ENCODE peak calls at places on chromosomes 11 and 22, in eight cellular contexts. M is cardiac muscle cell; Y is colonic mucosa; P is CD8-positive, alpha-beta T cell; X is tibial artery; B is A673; Q is H9; T is lower lobe of right lung. N is an unnamed sample.

GRCh38 chr22:39204216-39204615 is 40.6 kb downstream of the PDGFB start:
- DNase-seq in Y (no peak), T (peak; percentile 35), M (no peak), Q (peak; percentile 15), P (no peak), B (no peak), X (no peak), N (no peak)

GRCh38 chr11:95296621-95297025 is 65.6 kb upstream of the SESN3 start:
- DNase-seq in Y (no peak), P (no peak), Q (no peak), X (no peak), B (no peak), T (no peak), M (no peak), N (no peak)

GRCh38 chr22:41758231-41758630 is 42.2 kb upstream of the CCDC134 start:
- DNase-seq in X (no peak), B (no peak), Y (no peak), Q (no peak), T (no peak), P (no peak), M (no peak), N (no peak)

GRCh38 chr22:42084874-42085273 is 5.4 kb downstream of the SMDT1 start:
- DNase-seq in X (no peak), M (no peak), Q (no peak), P (no peak), T (no peak), B (no peak), Y (no peak), N (no peak)

GRCh38 chr22:42922374-42923177 is 65.5 kb upstream of the ARFGAP3 start:
- DNase-seq in B (no peak), X (no peak), Y (no peak), M (no peak), T (peak; percentile 57), Q (no peak), P (no peak), N (no peak)

GRCh38 chr22:45638834-45639746 is 32.5 kb upstream of the ATXN10 start:
- DNase-seq in Y (peak; percentile 63), T (peak; percentile 75), M (no peak), X (peak; percentile 73), Q (no peak), B (no peak), P (no peak), N (peak; percentile 75)

GRCh38 chr22:37060801-37061610 is 9.5 kb downstream of the KCTD17 start:
- DNase-seq in Q (no peak), T (no peak), X (no peak), M (no peak), B (no peak), Y (no peak), P (no peak), N (no peak)

GRCh38 chr11:18171377-18172000 is 1.1 kb upstream of the MRGPRX4 start:
- DNase-seq in Q (peak; percentile 56), P (no peak), B (peak; percentile 10), X (no peak), M (peak; percentile 59), T (no peak), Y (no peak), N (peak; percentile 25)

GRCh38 chr22:40397436-40397835 is 27.0 kb downstream of the SGSM3 start:
- DNase-seq in X (no peak), B (peak; percentile 92), T (peak; percentile 13), Q (no peak), P (no peak), M (no peak), Y (no peak), N (no peak)

GRCh38 chr22:16949561-16949960 is 58.5 kb downstream of the GAB4 start:
- DNase-seq in P (no peak), B (no peak), Y (no peak), M (no peak), Q (no peak), X (no peak), T (no peak), N (no peak)

GRCh38 chr11:22656128-22656527 is 10.3 kb upstream of the GAS2 start:
- DNase-seq in T (no peak), Y (no peak), M (no peak), B (peak; percentile 62), X (no peak), Q (no peak), P (no peak), N (no peak)

GRCh38 chr11:106076421-106076922 is 675 bp downstream of the KBTBD3 start:
- DNase-seq in X (no peak), Y (peak; percentile 30), Q (no peak), P (peak; percentile 16), B (no peak), T (no peak), M (peak; percentile 34), N (peak; percentile 1)

GRCh38 chr22:18000441-18001039 is 23.8 kb downstream of the MICAL3 start:
- DNase-seq in Y (peak; percentile 39), B (peak; percentile 41), Q (no peak), X (no peak), T (no peak), M (peak; percentile 46), P (peak; percentile 15), N (no peak)

GRCh38 chr11:131661137-131661536 is 290.7 kb downstream of the NTM start:
- DNase-seq in B (no peak), M (no peak), X (no peak), Y (no peak), P (no peak), Q (no peak), T (no peak), N (no peak)

GRCh38 chr11:114053406-114053805 is 6.1 kb upstream of the ZBTB16 start:
- DNase-seq in Y (no peak), Q (no peak), B (no peak), X (no peak), P (no peak), T (no peak), M (no peak), N (no peak)

GRCh38 chr22:42699281-42699681 is 21.4 kb downstream of the A4GALT start:
- DNase-seq in M (peak; percentile 35), Y (no peak), T (no peak), P (no peak), Q (no peak), B (no peak), X (no peak), N (no peak)

GRCh38 chr11:36619502-36619901 is 21.5 kb upstream of the RAG2 start:
- DNase-seq in M (peak; percentile 12), T (no peak), B (peak; percentile 49), X (no peak), P (no peak), Q (no peak), Y (no peak), N (no peak)

GRCh38 chr11:61162092-61162935 is 1.1 kb upstream of the VPS37C start:
- DNase-seq in M (peak; percentile 40), Q (no peak), Y (no peak), B (peak; percentile 65), X (no peak), P (no peak), T (no peak), N (peak; percentile 66)

DNA sequence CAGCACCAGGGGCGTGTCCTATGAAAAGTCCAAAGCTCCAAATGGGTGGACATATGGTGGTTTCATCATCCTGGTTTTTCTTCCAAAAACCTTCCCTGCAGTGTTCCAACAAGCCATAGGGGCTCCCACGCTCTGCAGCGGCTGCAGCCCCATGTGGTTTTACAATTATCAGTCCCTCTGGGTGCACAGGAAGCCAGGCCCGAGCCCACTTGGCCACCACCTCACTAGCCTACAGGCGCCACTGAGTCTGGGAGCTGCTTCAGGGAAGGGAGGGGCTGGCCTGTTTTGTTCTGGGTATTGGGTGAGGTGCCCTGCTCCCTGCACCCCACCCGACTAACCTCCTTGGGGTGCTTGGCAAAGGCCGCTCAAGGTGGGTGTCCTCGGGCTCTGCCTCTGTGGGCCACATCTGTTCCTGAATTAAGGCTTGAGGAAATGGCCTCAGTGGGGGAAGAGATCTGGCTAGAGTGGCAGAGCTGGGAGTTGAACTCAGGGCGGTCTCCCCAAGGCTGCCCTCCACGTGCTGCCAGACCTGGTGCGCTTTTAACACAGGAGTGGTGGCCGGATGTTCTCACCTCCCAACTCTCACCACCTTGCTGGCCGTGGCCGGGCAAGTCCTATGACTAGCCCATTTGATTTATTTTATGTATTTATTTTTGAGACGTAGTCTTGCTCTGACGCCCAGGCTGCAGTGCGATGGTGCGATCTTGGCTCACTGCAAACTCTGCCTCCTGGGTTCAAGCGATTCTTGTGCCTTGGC is 5.3 kb upstream of the CDC42BPG start:
- DNase-seq in M (no peak), T (no peak), Y (no peak), B (no peak), P (no peak), Q (no peak), X (no peak), N (no peak)
- H3K27ac ChIP-seq in M (no peak overlapping the region), T (peak overlapping the region; percentile 34), Y (no peak overlapping the region), B (no peak overlapping the region), P (no peak overlapping the region), Q (no peak overlapping the region), X (peak overlapping the region; percentile 97), N (peak overlapping the region; percentile 99)

GRCh38 chr11:64644348-64645242 is 53.6 kb downstream of the SLC22A12 start:
- DNase-seq in X (no peak), B (no peak), M (no peak), Y (no peak), Q (peak; percentile 58), P (no peak), T (no peak), N (no peak)
- TF ChIP-seq CTCF in X (no peak), B (peak; percentile 24), M (peak; percentile 15), Y (no peak), Q (peak; percentile 55), P (no peak), T (no peak), N (no peak)

DNA sequence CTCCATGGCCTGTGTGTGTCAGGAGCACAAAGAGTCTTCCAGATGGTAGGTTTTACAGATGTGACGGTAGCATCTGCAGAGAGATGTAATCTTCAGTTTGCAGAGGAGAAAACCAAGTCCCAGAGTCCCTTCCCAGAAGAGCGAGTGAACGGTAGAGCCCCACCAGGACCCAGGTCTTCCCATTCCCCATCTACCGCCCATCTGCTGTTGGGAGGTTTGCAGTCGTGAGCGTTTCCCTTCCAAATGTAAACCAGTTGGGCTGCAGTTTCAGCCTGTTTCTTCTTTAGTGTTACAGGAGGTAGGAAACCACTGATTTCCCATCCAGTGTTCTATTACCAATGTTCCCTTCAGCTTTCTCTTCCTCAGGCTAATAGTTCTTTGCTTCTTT is 24.0 kb downstream of the PANX1 start:
- DNase-seq in P (no peak), X (no peak), T (no peak), Q (no peak), Y (no peak), B (no peak), M (no peak), N (no peak)
- H3K27ac ChIP-seq in P (no peak overlapping the region), X (peak overlapping the region; percentile 50), T (no peak overlapping the region), Q (no peak overlapping the region), Y (no peak overlapping the region), B (no peak overlapping the region), M (no peak overlapping the region), N (peak overlapping the region; percentile 77)

DNA sequence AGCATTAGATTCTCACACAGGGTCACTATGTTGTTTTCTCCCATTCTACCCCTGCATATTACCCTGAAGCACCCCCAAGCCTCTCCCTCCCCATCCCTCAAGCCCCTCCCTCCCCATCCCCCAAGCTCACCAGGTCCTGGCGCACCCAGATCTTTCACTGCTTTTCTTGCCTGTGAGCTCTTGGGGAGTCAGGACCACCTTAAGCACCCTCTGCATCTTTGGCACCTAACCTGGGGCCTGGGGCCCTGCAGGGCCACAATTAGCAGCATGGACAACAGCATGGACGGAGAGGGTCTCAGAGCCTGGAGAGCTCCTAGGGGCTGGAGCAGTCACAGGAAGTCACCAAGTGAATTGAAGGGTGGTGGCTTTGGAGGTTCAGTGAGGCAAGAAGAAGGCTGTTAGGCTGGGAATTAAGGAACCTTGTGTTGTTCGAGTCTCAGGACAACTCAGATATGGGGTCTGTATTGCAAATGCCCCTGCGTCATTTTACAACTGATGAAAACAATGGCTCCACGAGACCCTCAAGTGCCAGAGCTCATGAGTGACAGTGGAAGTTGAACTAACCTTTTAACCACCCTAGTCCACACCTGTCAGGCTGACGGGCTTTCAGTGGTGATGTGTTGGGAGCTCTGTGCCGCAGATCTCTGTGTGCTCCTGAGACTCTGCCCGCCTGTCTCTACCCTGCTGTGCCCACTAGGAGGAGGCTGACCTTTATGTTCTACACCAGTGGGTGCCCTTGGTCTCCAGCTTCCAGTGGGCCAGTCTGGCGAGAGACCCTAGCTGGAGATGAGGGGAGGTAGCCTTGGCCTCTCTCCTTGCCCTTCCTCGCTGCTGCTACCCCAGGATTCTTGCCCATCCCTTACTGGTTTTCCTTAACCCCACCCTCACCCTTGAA is 111.3 kb upstream of the OR4B1 start:
- DNase-seq in X (no peak), B (no peak), P (no peak), Y (no peak), M (no peak), Q (no peak), T (no peak), N (no peak)
- TF ChIP-seq CTCF in X (no peak), B (no peak), P (no peak), Y (no peak), M (no peak), Q (no peak), T (no peak), N (no peak)